ENCODE peak calls at places on chromosomes 16 and 17, in six cellular contexts. R, F, U, P, L and N are unnamed samples. For H3K36me3, the result is how much of the 10 kb centered on the place peaks cover.

GRCh38 chr17:72244494-72244893 is 123.7 kb downstream of the SOX9 start:
- DNase-seq in R (no peak), F (no peak), U (peak), P (no peak), L (no peak), N (no peak)

GRCh38 chr16:89541792-89542191 is 18.7 kb upstream of the RPL13 start:
- DNase-seq in R (no peak), F (no peak), U (no peak), P (no peak), L (no peak), N (no peak)

GRCh38 chr16:75079346-75079926 is 37.1 kb downstream of the LDHD start:
- DNase-seq in R (no peak), F (no peak), U (no peak), P (no peak), L (no peak), N (no peak)

GRCh38 chr16:67304006-67304405 is 22.5 kb downstream of the KCTD19 start:
- DNase-seq in R (no peak), F (no peak), U (no peak), P (no peak), L (no peak), N (no peak)

GRCh38 chr17:4950075-4950756 is 703 bp upstream of the ENO3 start:
- DNase-seq in R (peak), F (no peak), U (no peak), P (peak), L (no peak), N (peak)

GRCh38 chr16:28013878-28014277 is 49.6 kb downstream of the GSG1L start:
- DNase-seq in R (no peak), F (no peak), U (no peak), P (no peak), L (no peak), N (no peak)

GRCh38 chr16:14181371-14182050 is 110.4 kb downstream of the MRTFB start:
- DNase-seq in R (no peak), F (peak), U (peak), P (no peak), L (no peak), N (no peak)

GRCh38 chr17:2485970-2486369 is 25.7 kb downstream of the METTL16 start:
- DNase-seq in R (no peak), F (no peak), U (no peak), P (no peak), L (no peak), N (no peak)

GRCh38 chr17:44794699-44795413 is 35.2 kb downstream of the GJC1 start:
- DNase-seq in R (no peak), F (peak), U (peak), P (no peak), L (no peak), N (peak)

GRCh38 chr16:28181557-28181914 is 30.2 kb downstream of the XPO6 start:
- DNase-seq in R (peak), F (peak), U (peak), P (no peak), L (no peak), N (peak)

GRCh38 chr16:82700541-82701240 is 73.9 kb downstream of the CDH13 start:
- DNase-seq in R (no peak), F (peak), U (peak), P (no peak), L (no peak), N (no peak)

GRCh38 chr16:23998771-23999170 is 163.0 kb downstream of the PRKCB start:
- DNase-seq in R (no peak), F (no peak), U (no peak), P (no peak), L (no peak), N (no peak)

GRCh38 chr17:42286411-42287295 is 1.6 kb upstream of the STAT5A start:
- DNase-seq in R (no peak), F (no peak), U (no peak), P (no peak), L (no peak), N (peak)

GRCh38 chr17:59139939-59140338 is 15.0 kb downstream of the SKA2 start:
- DNase-seq in R (no peak), F (no peak), U (no peak), P (no peak), L (no peak), N (no peak)

GRCh38 chr17:29138184-29138955 is 41.8 kb downstream of the MYO18A start:
- DNase-seq in R (no peak), F (no peak), U (peak), P (no peak), L (no peak), N (peak)

GRCh38 chr17:81534157-81535006 is 6.2 kb downstream of the FSCN2 start:
- DNase-seq in R (no peak), F (peak), U (no peak), P (no peak), L (no peak), N (no peak)

GRCh38 chr17:1091190-1091534 is 88.6 kb downstream of the ABR start:
- DNase-seq in R (no peak), F (no peak), U (no peak), P (no peak), L (no peak), N (no peak)

GRCh38 chr17:1201132-1201702 is 21.4 kb upstream of the ABR start:
- DNase-seq in R (no peak), F (no peak), U (no peak), P (no peak), L (no peak), N (no peak)

GRCh38 chr16:53787423-53787822 is 83.5 kb downstream of the FTO start:
- DNase-seq in R (no peak), F (no peak), U (no peak), P (no peak), L (no peak), N (no peak)
- H3K27ac ChIP-seq in R (peak), F (no peak), U (no peak), P (no peak), L (no peak), N (no peak)

GRCh38 chr17:75848523-75849303 is 4.5 kb upstream of the UNC13D start:
- DNase-seq in R (peak), F (peak), U (peak), P (peak), L (peak), N (peak)
- H3K36me3 ChIP-seq in R (under half), F (under half), U (half or more), P (under half), L (under half), N (under half)

DNA sequence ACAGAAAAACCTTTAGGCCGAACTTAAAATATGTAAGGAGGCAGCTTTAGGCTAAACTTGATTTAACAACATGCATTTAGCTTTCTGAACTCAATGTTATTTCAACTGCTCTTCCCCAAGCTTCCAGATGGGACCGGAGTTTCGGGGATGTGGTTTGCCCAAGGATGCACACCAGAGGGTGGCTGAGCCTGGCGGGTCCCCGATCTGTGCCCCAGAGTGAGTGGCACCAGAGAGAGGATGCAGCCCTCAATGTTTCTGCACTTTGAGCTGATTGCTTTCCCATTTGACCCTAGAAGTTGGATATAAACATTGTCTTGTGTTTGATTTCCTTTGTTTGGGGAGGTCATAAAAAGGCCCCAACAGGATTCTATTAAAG is 348.0 kb upstream of the TNRC6C start:
- DNase-seq in R (no peak), F (no peak), U (no peak), P (no peak), L (no peak), N (no peak)
- H3K27ac ChIP-seq in R (no peak), F (no peak), U (no peak), P (no peak), L (peak), N (no peak)

GRCh38 chr17:40178021-40178601 is 841 bp downstream of the RAPGEFL1 start:
- DNase-seq in R (no peak), F (no peak), U (no peak), P (peak), L (no peak), N (peak)
- H3K36me3 ChIP-seq in R (under half), F (under half), U (under half), P (under half), L (under half), N (under half)

GRCh38 chr17:9386401-9386800 is 189.2 kb downstream of the STX8 start:
- DNase-seq in R (no peak), F (no peak), U (no peak), P (no peak), L (no peak), N (no peak)
- H3K27ac ChIP-seq in R (no peak), F (no peak), U (no peak), P (no peak), L (no peak), N (no peak)

DNA sequence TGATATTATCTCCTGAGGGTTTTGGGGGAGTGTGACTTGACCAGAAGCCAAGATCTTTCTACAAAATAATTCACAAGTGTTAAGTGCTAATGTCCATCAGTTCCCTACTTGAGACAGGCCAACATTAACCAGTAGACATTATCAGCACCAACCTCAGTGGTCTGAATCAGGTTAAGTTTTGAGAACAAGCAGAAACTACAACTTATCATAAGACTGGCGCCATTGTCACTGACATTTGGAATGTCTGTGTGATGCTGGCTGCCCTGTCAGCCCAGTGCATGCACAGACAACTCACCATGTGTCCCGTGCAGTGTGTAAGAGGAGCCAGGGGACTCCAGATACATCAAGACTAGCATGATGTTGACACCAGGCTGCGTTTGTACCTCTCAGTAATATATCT is 76.8 kb downstream of the CCDC182 start:
- DNase-seq in R (no peak), F (no peak), U (no peak), P (no peak), L (peak), N (peak)
- H3K36me3 ChIP-seq in R (under half), F (under half), U (under half), P (under half), L (under half), N (under half)

DNA sequence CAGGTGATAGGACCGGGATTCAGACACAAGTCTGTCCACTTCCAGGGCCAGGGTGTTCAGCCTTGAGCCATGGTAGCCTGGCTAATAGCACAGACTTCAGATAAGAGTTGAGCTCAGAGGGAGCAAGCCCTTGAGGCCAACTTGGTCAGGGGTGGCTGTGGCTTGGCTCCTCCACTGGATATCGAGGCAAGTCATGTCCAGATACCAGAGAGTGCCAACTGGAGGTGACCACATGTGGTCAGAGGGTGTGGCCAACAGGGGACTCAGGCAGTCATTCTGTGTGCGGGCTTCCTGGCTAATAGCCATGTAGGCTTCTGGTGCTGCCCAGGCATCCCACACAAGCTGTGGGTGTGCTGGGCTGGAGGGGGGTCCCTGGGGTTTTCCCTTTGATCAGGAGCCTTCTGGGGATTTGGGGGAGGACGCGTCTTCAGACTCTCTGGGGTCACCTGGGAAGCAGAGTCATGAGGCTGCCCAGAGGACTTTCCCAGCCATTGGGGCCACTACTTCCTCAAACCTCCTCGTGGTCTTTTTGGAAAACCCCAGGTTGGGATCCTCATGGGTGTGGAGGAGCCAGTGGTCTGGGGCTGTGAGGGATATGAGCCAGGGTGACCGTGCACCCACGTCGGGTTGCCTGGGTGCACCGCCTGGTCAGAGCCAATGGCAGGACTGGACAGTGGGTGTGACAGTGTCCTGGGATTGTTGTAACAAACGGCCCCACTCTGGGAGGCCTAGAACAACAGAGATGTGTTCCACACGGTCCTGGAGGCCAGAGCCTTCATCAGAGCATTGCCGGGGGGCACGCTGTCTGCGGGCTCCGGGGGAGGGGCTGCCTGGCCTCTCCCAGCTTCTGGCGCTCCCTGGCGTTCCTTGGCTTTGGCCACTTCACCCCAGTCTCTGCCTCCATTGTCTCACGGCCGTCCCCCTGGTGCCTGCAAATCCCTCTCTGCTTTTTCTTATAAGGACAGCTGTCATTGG is 25.0 kb downstream of the COX4I1 start:
- DNase-seq in R (no peak), F (no peak), U (no peak), P (no peak), L (no peak), N (no peak)
- H3K27ac ChIP-seq in R (no peak), F (no peak), U (no peak), P (no peak), L (no peak), N (no peak)

DNA sequence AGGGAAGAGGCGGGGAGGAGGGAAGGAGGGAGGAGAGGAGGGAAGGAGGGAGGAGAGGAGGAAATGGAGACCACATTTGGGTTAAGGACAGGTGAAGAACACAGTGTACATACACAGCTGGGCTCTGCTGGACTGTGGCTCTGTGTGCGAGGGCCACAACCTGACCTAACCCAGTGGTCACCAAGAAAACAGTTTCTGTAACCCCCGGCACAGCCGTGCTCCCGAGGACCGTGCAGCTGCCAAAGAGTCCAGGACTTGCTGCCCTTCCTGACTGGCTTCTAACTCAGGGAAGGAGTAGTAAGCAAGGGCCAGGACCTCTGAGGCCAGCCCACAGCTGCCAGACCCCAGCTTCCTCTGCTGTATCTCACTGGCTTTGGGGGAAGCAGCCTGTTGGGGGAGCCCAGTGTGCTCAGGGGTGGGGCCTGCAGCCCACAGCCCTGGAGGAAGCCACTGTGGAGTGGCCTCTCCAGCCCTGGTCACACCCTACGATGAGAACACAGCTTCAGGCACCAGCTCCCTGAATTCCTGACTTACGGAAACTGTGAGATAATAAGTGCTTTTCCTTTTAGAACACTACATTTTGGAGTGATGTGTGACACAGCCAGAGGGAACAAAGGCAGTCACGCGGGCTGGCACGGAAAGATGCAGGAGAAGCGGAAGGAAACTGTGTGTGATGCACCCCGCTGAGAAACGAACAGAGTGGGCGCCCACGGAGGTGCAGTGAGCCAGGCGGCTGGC is 32.3 kb downstream of the SLC7A5 start:
- DNase-seq in R (no peak), F (peak), U (no peak), P (no peak), L (no peak), N (no peak)
- H3K36me3 ChIP-seq in R (under half), F (half or more), U (half or more), P (under half), L (under half), N (half or more)